ENCODE peak calls at places on chromosomes 6 and 20, in six cellular contexts. One of them, this sample, is unnamed.

GRCh38 chr6:151247510-151247909 is 7.7 kb downstream of the AKAP12 start:
- DNase-seq in uterus: no peak
- DNase-seq in psoas muscle: no peak
- DNase-seq in BJ: no peak
- DNase-seq in CD8-positive, alpha-beta memory T cell: no peak
- DNase-seq in pancreas: no peak
- DNase-seq in this sample: no peak

GRCh38 chr6:2877057-2877882 is 25.8 kb downstream of the SERPINB9 start:
- DNase-seq in uterus: peak
- DNase-seq in psoas muscle: no peak
- DNase-seq in BJ: no peak
- DNase-seq in CD8-positive, alpha-beta memory T cell: no peak
- DNase-seq in pancreas: no peak
- DNase-seq in this sample: no peak

GRCh38 chr6:67630146-67630545 is 1004.9 kb upstream of the ADGRB3 start:
- DNase-seq in uterus: no peak
- DNase-seq in psoas muscle: no peak
- DNase-seq in BJ: peak
- DNase-seq in CD8-positive, alpha-beta memory T cell: no peak
- DNase-seq in pancreas: no peak
- DNase-seq in this sample: no peak

GRCh38 chr6:24016286-24016685 is 109.7 kb upstream of the NRSN1 start:
- DNase-seq in uterus: no peak
- DNase-seq in psoas muscle: no peak
- DNase-seq in BJ: no peak
- DNase-seq in CD8-positive, alpha-beta memory T cell: no peak
- DNase-seq in pancreas: no peak
- DNase-seq in this sample: no peak

GRCh38 chr20:57474816-57475215 is 50.1 kb downstream of the CTCFL start:
- DNase-seq in uterus: no peak
- DNase-seq in psoas muscle: no peak
- DNase-seq in BJ: no peak
- DNase-seq in CD8-positive, alpha-beta memory T cell: no peak
- DNase-seq in pancreas: no peak
- DNase-seq in this sample: no peak

GRCh38 chr6:76942203-76942971 is 520.9 kb downstream of the HTR1B start:
- DNase-seq in uterus: no peak
- DNase-seq in psoas muscle: no peak
- DNase-seq in BJ: no peak
- DNase-seq in CD8-positive, alpha-beta memory T cell: no peak
- DNase-seq in pancreas: no peak
- DNase-seq in this sample: no peak

GRCh38 chr6:20978176-20978614 is 443.9 kb downstream of the CDKAL1 start:
- DNase-seq in uterus: no peak
- DNase-seq in psoas muscle: no peak
- DNase-seq in BJ: peak
- DNase-seq in CD8-positive, alpha-beta memory T cell: no peak
- DNase-seq in pancreas: no peak
- DNase-seq in this sample: peak

GRCh38 chr6:13425971-13426931 is 61.1 kb downstream of the GFOD1 start:
- DNase-seq in uterus: peak
- DNase-seq in psoas muscle: peak
- DNase-seq in BJ: no peak
- DNase-seq in CD8-positive, alpha-beta memory T cell: no peak
- DNase-seq in pancreas: no peak
- DNase-seq in this sample: peak

GRCh38 chr20:4519530-4519929 is 202.2 kb upstream of the PRND start:
- DNase-seq in uterus: no peak
- DNase-seq in psoas muscle: no peak
- DNase-seq in BJ: no peak
- DNase-seq in CD8-positive, alpha-beta memory T cell: no peak
- DNase-seq in pancreas: no peak
- DNase-seq in this sample: no peak

GRCh38 chr6:160115421-160115820 is 6.2 kb upstream of the SLC22A1 start:
- DNase-seq in uterus: no peak
- DNase-seq in psoas muscle: no peak
- DNase-seq in BJ: no peak
- DNase-seq in CD8-positive, alpha-beta memory T cell: no peak
- DNase-seq in pancreas: no peak
- DNase-seq in this sample: no peak

GRCh38 chr6:76351275-76351674 is 278.8 kb upstream of the IMPG1 start:
- DNase-seq in uterus: no peak
- DNase-seq in psoas muscle: no peak
- DNase-seq in BJ: no peak
- DNase-seq in CD8-positive, alpha-beta memory T cell: no peak
- DNase-seq in pancreas: no peak
- DNase-seq in this sample: no peak

GRCh38 chr20:50277064-50277415 is 86.4 kb downstream of the CEBPB start:
- DNase-seq in uterus: no peak
- DNase-seq in psoas muscle: no peak
- DNase-seq in BJ: no peak
- DNase-seq in CD8-positive, alpha-beta memory T cell: no peak
- DNase-seq in pancreas: no peak
- DNase-seq in this sample: no peak
- H3K4me3 ChIP-seq in uterus: no peak
- H3K4me3 ChIP-seq in psoas muscle: no peak
- H3K4me3 ChIP-seq in BJ: no peak
- H3K4me3 ChIP-seq in CD8-positive, alpha-beta memory T cell: no peak
- H3K4me3 ChIP-seq in pancreas: no peak
- H3K4me3 ChIP-seq in this sample: no peak

GRCh38 chr6:108581237-108581931 is 20.7 kb downstream of the FOXO3 start:
- DNase-seq in uterus: peak
- DNase-seq in psoas muscle: peak
- DNase-seq in BJ: no peak
- DNase-seq in CD8-positive, alpha-beta memory T cell: no peak
- DNase-seq in pancreas: no peak
- DNase-seq in this sample: no peak

GRCh38 chr6:108584323-108584722 is 23.6 kb downstream of the FOXO3 start:
- DNase-seq in uterus: no peak
- DNase-seq in psoas muscle: no peak
- DNase-seq in BJ: no peak
- DNase-seq in CD8-positive, alpha-beta memory T cell: no peak
- DNase-seq in pancreas: no peak
- DNase-seq in this sample: no peak

GRCh38 chr6:108580645-108581044 is 19.9 kb downstream of the FOXO3 start:
- DNase-seq in uterus: no peak
- DNase-seq in psoas muscle: no peak
- DNase-seq in BJ: no peak
- DNase-seq in CD8-positive, alpha-beta memory T cell: no peak
- DNase-seq in pancreas: no peak
- DNase-seq in this sample: no peak

GRCh38 chr6:108582618-108583017 is 21.9 kb downstream of the FOXO3 start:
- DNase-seq in uterus: no peak
- DNase-seq in psoas muscle: no peak
- DNase-seq in BJ: no peak
- DNase-seq in CD8-positive, alpha-beta memory T cell: no peak
- DNase-seq in pancreas: no peak
- DNase-seq in this sample: no peak

GRCh38 chr6:108581932-108582500 is 21.3 kb downstream of the FOXO3 start:
- DNase-seq in uterus: no peak
- DNase-seq in psoas muscle: no peak
- DNase-seq in BJ: no peak
- DNase-seq in CD8-positive, alpha-beta memory T cell: no peak
- DNase-seq in pancreas: no peak
- DNase-seq in this sample: no peak
- H3K4me3 ChIP-seq in uterus: no peak
- H3K4me3 ChIP-seq in psoas muscle: no peak
- H3K4me3 ChIP-seq in BJ: peak
- H3K4me3 ChIP-seq in CD8-positive, alpha-beta memory T cell: no peak
- H3K4me3 ChIP-seq in pancreas: no peak
- H3K4me3 ChIP-seq in this sample: no peak

GRCh38 chr20:38432292-38432691 is 2.8 kb downstream of the SNHG17 start:
- DNase-seq in uterus: no peak
- DNase-seq in psoas muscle: no peak
- DNase-seq in BJ: no peak
- DNase-seq in CD8-positive, alpha-beta memory T cell: no peak
- DNase-seq in pancreas: no peak
- DNase-seq in this sample: no peak
- H3K4me3 ChIP-seq in uterus: no peak
- H3K4me3 ChIP-seq in psoas muscle: no peak
- H3K4me3 ChIP-seq in BJ: no peak
- H3K4me3 ChIP-seq in CD8-positive, alpha-beta memory T cell: no peak
- H3K4me3 ChIP-seq in pancreas: no peak
- H3K4me3 ChIP-seq in this sample: peak

DNA sequence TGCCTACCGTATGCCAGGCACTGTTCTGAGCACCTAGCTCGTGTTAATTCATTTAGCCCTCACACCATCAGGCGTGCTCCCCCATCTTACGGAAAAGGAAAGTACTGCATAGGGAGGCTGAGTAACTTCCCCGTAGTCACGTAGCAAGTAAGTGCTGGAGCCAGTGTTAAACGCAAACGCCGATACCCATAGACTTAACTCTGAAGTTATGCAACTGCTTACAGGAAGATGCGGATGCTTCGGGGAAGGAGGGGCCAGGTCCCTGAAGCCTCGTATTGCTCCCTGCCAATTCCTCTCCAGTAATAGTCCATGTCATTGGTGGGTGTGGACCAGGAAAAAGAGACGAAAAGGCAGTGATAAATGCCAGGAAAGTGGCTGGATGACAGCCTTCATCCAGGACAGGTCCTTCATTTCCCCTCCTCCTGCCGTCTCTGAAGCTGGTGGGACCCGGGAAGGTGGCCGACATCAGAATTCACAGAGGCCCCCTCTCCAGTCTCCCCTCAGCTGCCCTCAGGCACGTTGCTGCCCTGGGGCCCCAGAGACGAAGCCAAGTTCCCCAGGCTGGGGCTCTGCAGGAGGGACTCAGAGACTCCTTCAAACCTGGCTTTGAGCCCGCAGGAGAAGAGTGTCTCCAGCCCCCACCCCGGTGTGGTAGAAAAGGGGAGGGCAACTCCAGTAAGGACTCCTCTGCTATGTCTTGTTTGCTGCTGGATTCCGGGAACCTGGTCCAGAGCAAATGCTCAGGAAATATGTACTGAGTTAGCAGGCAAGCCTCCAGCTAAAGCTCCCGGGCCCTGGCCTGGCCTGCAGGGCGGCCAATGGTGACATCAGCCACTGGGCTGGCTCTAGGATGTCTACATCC is 37.7 kb downstream of the RAB44 start:
- DNase-seq in uterus: peak
- DNase-seq in psoas muscle: peak
- DNase-seq in BJ: peak
- DNase-seq in CD8-positive, alpha-beta memory T cell: no peak
- DNase-seq in pancreas: peak
- DNase-seq in this sample: no peak
- H3K4me3 ChIP-seq in uterus: peak
- H3K4me3 ChIP-seq in psoas muscle: peak
- H3K4me3 ChIP-seq in BJ: peak
- H3K4me3 ChIP-seq in CD8-positive, alpha-beta memory T cell: peak
- H3K4me3 ChIP-seq in pancreas: no peak
- H3K4me3 ChIP-seq in this sample: no peak

GRCh38 chr6:41546475-41546865 is 289 bp downstream of the FOXP4 start:
- DNase-seq in uterus: no peak
- DNase-seq in psoas muscle: no peak
- DNase-seq in BJ: no peak
- DNase-seq in CD8-positive, alpha-beta memory T cell: no peak
- DNase-seq in pancreas: no peak
- DNase-seq in this sample: no peak

GRCh38 chr6:41545703-41546474 is at the start of gene FOXP4:
- DNase-seq in uterus: peak
- DNase-seq in psoas muscle: peak
- DNase-seq in BJ: peak
- DNase-seq in CD8-positive, alpha-beta memory T cell: peak
- DNase-seq in pancreas: peak
- DNase-seq in this sample: peak

GRCh38 chr6:41546866-41547798 is 951 bp downstream of the FOXP4 start:
- DNase-seq in uterus: peak
- DNase-seq in psoas muscle: peak
- DNase-seq in BJ: no peak
- DNase-seq in CD8-positive, alpha-beta memory T cell: no peak
- DNase-seq in pancreas: peak
- DNase-seq in this sample: peak

GRCh38 chr6:41543087-41543486 is 3.1 kb upstream of the FOXP4 start:
- DNase-seq in uterus: no peak
- DNase-seq in psoas muscle: no peak
- DNase-seq in BJ: no peak
- DNase-seq in CD8-positive, alpha-beta memory T cell: no peak
- DNase-seq in pancreas: no peak
- DNase-seq in this sample: no peak

GRCh38 chr6:41545174-41545702 is 943 bp upstream of the FOXP4 start:
- DNase-seq in uterus: no peak
- DNase-seq in psoas muscle: no peak
- DNase-seq in BJ: no peak
- DNase-seq in CD8-positive, alpha-beta memory T cell: no peak
- DNase-seq in pancreas: no peak
- DNase-seq in this sample: no peak
- H3K4me3 ChIP-seq in uterus: peak
- H3K4me3 ChIP-seq in psoas muscle: peak
- H3K4me3 ChIP-seq in BJ: peak
- H3K4me3 ChIP-seq in CD8-positive, alpha-beta memory T cell: peak
- H3K4me3 ChIP-seq in pancreas: peak
- H3K4me3 ChIP-seq in this sample: peak

GRCh38 chr6:95515975-95516374 is 61.4 kb upstream of the MANEA start:
- DNase-seq in uterus: no peak
- DNase-seq in psoas muscle: no peak
- DNase-seq in BJ: no peak
- DNase-seq in CD8-positive, alpha-beta memory T cell: no peak
- DNase-seq in pancreas: no peak
- DNase-seq in this sample: no peak

GRCh38 chr6:95519228-95520037 is 57.9 kb upstream of the MANEA start:
- DNase-seq in uterus: no peak
- DNase-seq in psoas muscle: no peak
- DNase-seq in BJ: no peak
- DNase-seq in CD8-positive, alpha-beta memory T cell: no peak
- DNase-seq in pancreas: peak
- DNase-seq in this sample: no peak

GRCh38 chr6:95517004-95517403 is 60.3 kb upstream of the MANEA start:
- DNase-seq in uterus: no peak
- DNase-seq in psoas muscle: no peak
- DNase-seq in BJ: no peak
- DNase-seq in CD8-positive, alpha-beta memory T cell: no peak
- DNase-seq in pancreas: no peak
- DNase-seq in this sample: no peak

GRCh38 chr6:95518630-95519227 is 58.6 kb upstream of the MANEA start:
- DNase-seq in uterus: no peak
- DNase-seq in psoas muscle: no peak
- DNase-seq in BJ: no peak
- DNase-seq in CD8-positive, alpha-beta memory T cell: no peak
- DNase-seq in pancreas: peak
- DNase-seq in this sample: no peak

GRCh38 chr6:95521181-95521580 is 56.2 kb upstream of the MANEA start:
- DNase-seq in uterus: no peak
- DNase-seq in psoas muscle: no peak
- DNase-seq in BJ: no peak
- DNase-seq in CD8-positive, alpha-beta memory T cell: no peak
- DNase-seq in pancreas: no peak
- DNase-seq in this sample: no peak
- H3K4me3 ChIP-seq in uterus: no peak
- H3K4me3 ChIP-seq in psoas muscle: no peak
- H3K4me3 ChIP-seq in BJ: no peak
- H3K4me3 ChIP-seq in CD8-positive, alpha-beta memory T cell: no peak
- H3K4me3 ChIP-seq in pancreas: no peak
- H3K4me3 ChIP-seq in this sample: no peak

DNA sequence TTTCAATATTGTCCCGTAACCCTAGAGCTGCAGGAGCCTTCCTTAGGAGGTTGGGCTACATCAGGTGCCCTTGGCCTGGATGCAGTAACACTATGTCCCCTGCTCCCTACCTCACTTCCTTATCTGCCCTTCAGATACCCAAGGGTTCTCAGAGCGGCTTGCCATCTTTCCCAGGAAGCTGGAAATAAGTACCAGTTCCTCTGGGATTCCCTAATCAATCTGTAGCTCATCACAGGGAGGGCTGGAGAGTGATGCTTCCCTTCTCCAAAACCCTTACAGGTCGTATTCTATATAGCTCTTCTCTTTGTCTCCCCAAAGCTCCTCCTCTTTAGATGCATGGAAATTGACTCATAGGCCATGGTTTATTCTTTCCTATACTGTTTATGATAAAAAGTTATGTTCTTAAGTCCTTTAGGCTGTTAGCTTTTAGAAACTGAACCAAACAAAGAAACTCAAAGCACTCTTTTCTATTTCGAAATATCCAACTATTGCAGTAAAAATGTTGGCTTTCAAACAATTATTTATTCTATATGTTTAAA is 4.2 kb downstream of the MYCT1 start:
- DNase-seq in uterus: no peak
- DNase-seq in psoas muscle: no peak
- DNase-seq in BJ: no peak
- DNase-seq in CD8-positive, alpha-beta memory T cell: no peak
- DNase-seq in pancreas: no peak
- DNase-seq in this sample: no peak
- H3K4me3 ChIP-seq in uterus: no peak
- H3K4me3 ChIP-seq in psoas muscle: peak
- H3K4me3 ChIP-seq in BJ: no peak
- H3K4me3 ChIP-seq in CD8-positive, alpha-beta memory T cell: no peak
- H3K4me3 ChIP-seq in pancreas: no peak
- H3K4me3 ChIP-seq in this sample: no peak